ENCODE peak calls at places on chromosomes 7 and 10, in four cellular contexts. Q is kidney, U is glomerular endothelial cell, L is NCI-H1105 treated with DMSO at 0.1 percent for 48 hours. Y is an unnamed sample.

GRCh38 chr7:36638586-36639265 is 85.6 kb downstream of the AOAH start:
- DNase-seq in Q (no peak), U (no peak), L (no peak), Y (no peak)

GRCh38 chr7:27533777-27534176 is 128.9 kb downstream of the HIBADH start:
- DNase-seq in Q (no peak), U (no peak), L (no peak), Y (no peak)

GRCh38 chr7:46296526-46296925 is 375.5 kb upstream of the IGFBP3 start:
- DNase-seq in Q (no peak), U (no peak), L (no peak), Y (no peak)

GRCh38 chr10:98168147-98168546 is 33.7 kb downstream of the R3HCC1L start:
- DNase-seq in Q (no peak), U (no peak), L (no peak), Y (no peak)

GRCh38 chr7:116674508-116675173 is 2.6 kb downstream of the MET start:
- DNase-seq in Q (no peak), U (no peak), L (no peak), Y (peak)

GRCh38 chr10:55183993-55184392 is 383.0 kb upstream of the PCDH15 start:
- DNase-seq in Q (no peak), U (no peak), L (no peak), Y (no peak)

GRCh38 chr7:101984997-101985645 is 167.7 kb downstream of the CUX1 start:
- DNase-seq in Q (no peak), U (no peak), L (no peak), Y (peak)

GRCh38 chr7:27110163-27110976 is 7.9 kb upstream of the HOXA2 start:
- DNase-seq in Q (peak), U (no peak), L (no peak), Y (peak)

GRCh38 chr7:85204496-85204895 is 17.6 kb upstream of the SEMA3D start:
- DNase-seq in Q (no peak), U (no peak), L (no peak), Y (no peak)

GRCh38 chr7:77348371-77348813 is 67.8 kb downstream of the GSAP start:
- DNase-seq in Q (no peak), U (no peak), L (no peak), Y (no peak)

GRCh38 chr10:46541017-46541661 is 15.3 kb downstream of the GPRIN2 start:
- DNase-seq in Q (peak), U (no peak), L (no peak), Y (no peak)

GRCh38 chr10:850093-850492 is 81.4 kb downstream of the LARP4B start:
- DNase-seq in Q (no peak), U (no peak), L (no peak), Y (no peak)

GRCh38 chr7:16817536-16817935 is 12.7 kb upstream of the AGR2 start:
- DNase-seq in Q (no peak), U (no peak), L (no peak), Y (no peak)

GRCh38 chr10:104483582-104483981 is 129.9 kb downstream of the CFAP58 start:
- DNase-seq in Q (no peak), U (no peak), L (no peak), Y (no peak)

GRCh38 chr7:24169077-24169624 is 114.8 kb upstream of the NPY start:
- DNase-seq in Q (no peak), U (no peak), L (no peak), Y (no peak)

GRCh38 chr10:34607894-34608293 is 207.2 kb downstream of the PARD3 start:
- DNase-seq in Q (no peak), U (no peak), L (peak), Y (no peak)

GRCh38 chr7:131010029-131010705 is 276.2 kb upstream of the KLF14 start:
- DNase-seq in Q (no peak), U (no peak), L (no peak), Y (no peak)